ENCODE peak calls at places on chromosomes 13 and 19, in eight cellular contexts. Q is lower leg skin; I is GM12865; C is CD4-positive, alpha-beta memory T cell; P is foreskin fibroblast; V is GM23248; N is upper lobe of left lung; R is adipocyte. T is an unnamed sample.
A peak's percentile ranks its signal among the peaks of the same experiment; 100 is the strongest.

GRCh38 chr19:31560021-31560770 is 211.0 kb upstream of the TSHZ3 start:
- DNase-seq in P (no peak), N (no peak), C (no peak), I (no peak), Q (peak; percentile 75), V (peak; percentile 15), R (no peak), T (no peak)

GRCh38 chr13:99908129-99908805 is 63.3 kb downstream of the ZIC5 start:
- DNase-seq in V (no peak), Q (no peak), N (no peak), R (peak; percentile 30), P (no peak), C (no peak), I (no peak), T (no peak)

GRCh38 chr19:19539738-19540703 is 2.0 kb downstream of the CILP2 start:
- DNase-seq in Q (peak; percentile 90), V (peak; percentile 77), I (peak; percentile 74), P (peak; percentile 92), N (peak; percentile 94), C (peak; percentile 43), R (peak; percentile 56), T (peak; percentile 26)

GRCh38 chr19:20238025-20238623 is 71.1 kb downstream of the ZNF486 start:
- DNase-seq in R (peak; percentile 94), I (peak; percentile 71), P (peak; percentile 91), N (peak; percentile 77), V (peak; percentile 96), Q (peak; percentile 96), C (peak; percentile 85), T (no peak)

GRCh38 chr13:95784891-95785290 is 108.0 kb downstream of the DNAJC3 start:
- DNase-seq in P (peak; percentile 36), R (peak; percentile 6), Q (no peak), N (no peak), I (no peak), V (peak; percentile 31), C (no peak), T (no peak)

GRCh38 chr13:75959861-75960481 is 323.8 kb downstream of the LMO7 start:
- DNase-seq in P (no peak), V (no peak), C (no peak), R (no peak), Q (no peak), I (no peak), N (no peak), T (no peak)

GRCh38 chr13:75437582-75438318 is 44.2 kb downstream of the TBC1D4 start:
- DNase-seq in Q (no peak), I (no peak), R (peak; percentile 17), P (peak; percentile 58), C (no peak), N (no peak), V (peak; percentile 47), T (no peak)

GRCh38 chr13:34657716-34658115 is 284.4 kb upstream of the NBEA start:
- DNase-seq in I (no peak), R (no peak), C (no peak), Q (no peak), N (no peak), P (peak; percentile 43), V (peak; percentile 77), T (no peak)

GRCh38 chr19:3458595-3459284 is 21.6 kb downstream of the SMIM24 start:
- DNase-seq in V (peak; percentile 70), P (peak; percentile 48), I (no peak), C (no peak), R (no peak), N (peak; percentile 74), Q (no peak), T (no peak)

GRCh38 chr19:34500656-34501120 is 19.1 kb downstream of the WTIP start:
- DNase-seq in C (no peak), P (no peak), V (no peak), I (no peak), Q (peak; percentile 80), N (no peak), R (no peak), T (no peak)

GRCh38 chr19:38634757-38635482 is 12.5 kb upstream of the ACTN4 start:
- DNase-seq in N (no peak), P (peak; percentile 82), C (peak; percentile 71), R (peak; percentile 88), I (peak; percentile 72), Q (peak; percentile 95), V (peak; percentile 67), T (peak; percentile 35)

DNA sequence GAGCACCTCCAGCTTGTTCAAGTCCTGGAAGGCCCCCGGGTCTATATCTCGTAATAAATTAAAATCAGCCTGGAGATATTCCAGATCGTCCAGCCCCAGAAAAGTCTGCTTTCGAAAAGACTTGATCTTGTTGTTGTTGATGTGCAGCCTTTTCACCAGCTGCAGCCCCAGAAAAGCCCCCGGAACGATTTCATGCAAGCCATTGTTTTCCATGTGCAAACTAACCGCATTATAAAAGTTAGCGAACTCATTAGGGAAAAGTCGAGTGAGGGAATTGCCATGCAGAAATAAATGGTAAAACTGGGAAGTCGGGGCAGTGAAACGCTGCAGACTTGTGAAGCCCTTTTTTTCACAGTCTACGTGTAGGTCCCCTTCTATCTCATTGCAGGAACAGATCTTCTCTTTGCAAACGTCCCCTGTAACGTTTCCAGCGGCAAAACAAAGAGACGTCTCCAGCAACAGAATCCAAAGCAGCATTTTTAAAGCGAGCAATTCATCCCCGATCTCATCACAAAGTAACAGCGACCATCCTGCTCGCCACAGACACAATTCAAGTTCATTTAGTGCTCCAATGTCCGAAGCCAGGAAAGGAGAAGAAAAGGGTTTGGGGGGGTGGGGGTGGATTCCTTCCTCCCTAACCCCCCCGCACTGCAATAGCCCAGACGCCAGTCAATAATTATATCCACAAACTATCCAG is 1.1 kb downstream of the SLITRK1 start:
- DNase-seq in N (no peak), C (no peak), V (no peak), P (peak; percentile 8), Q (no peak), I (no peak), R (peak; percentile 18), T (no peak)
- H3K4me3 ChIP-seq in N (no peak overlapping the region), C (no peak overlapping the region), V (no peak overlapping the region), P (peak overlapping the region; percentile 13), Q (no peak overlapping the region), I (no peak overlapping the region), R (peak overlapping the region; percentile 69), T (no peak overlapping the region)

GRCh38 chr19:35719402-35720162 is 1.8 kb downstream of the KMT2B start:
- DNase-seq in Q (no peak), N (peak; percentile 78), V (no peak), P (no peak), R (no peak), C (no peak), I (no peak), T (no peak)
- H3K4me3 ChIP-seq in Q (no peak overlapping the region), N (peak overlapping the region; percentile 90), V (peak overlapping the region; percentile 89), P (peak overlapping the region; percentile 85), R (peak overlapping the region; percentile 92), C (no peak overlapping the region), I (peak overlapping the region; percentile 85), T (no peak overlapping the region)

GRCh38 chr19:58500242-58500641 is 11.6 kb downstream of the SLC27A5 start:
- DNase-seq in N (no peak), Q (no peak), P (no peak), C (no peak), V (no peak), R (no peak), I (no peak), T (no peak)
- H3K4me3 ChIP-seq in N (peak overlapping the region; percentile 73), Q (no peak overlapping the region), P (peak overlapping the region; percentile 76), C (no peak overlapping the region), V (no peak overlapping the region), R (peak overlapping the region; percentile 91), I (no peak overlapping the region), T (peak overlapping the region; percentile 92)

GRCh38 chr19:46040952-46041500 is at the start of gene IGFL4:
- DNase-seq in C (no peak), V (no peak), R (no peak), I (no peak), P (no peak), N (no peak), Q (no peak), T (no peak)

GRCh38 chr19:46042252-46042883 is 1.6 kb upstream of the IGFL4 start:
- DNase-seq in P (no peak), Q (no peak), R (no peak), I (no peak), V (no peak), C (no peak), N (no peak), T (no peak)

GRCh38 chr19:46040125-46040524 is 677 bp downstream of the IGFL4 start:
- DNase-seq in P (no peak), Q (no peak), I (no peak), N (peak; percentile 14), R (no peak), C (no peak), V (no peak), T (no peak)

GRCh38 chr19:46043519-46043918 is 2.7 kb upstream of the IGFL4 start:
- DNase-seq in R (no peak), C (no peak), I (no peak), Q (no peak), N (no peak), P (no peak), V (no peak), T (no peak)
- H3K4me3 ChIP-seq in R (no peak overlapping the region), C (no peak overlapping the region), I (no peak overlapping the region), Q (no peak overlapping the region), N (no peak overlapping the region), P (no peak overlapping the region), V (no peak overlapping the region), T (no peak overlapping the region)

GRCh38 chr13:112894423-112894672 is 74.7 kb upstream of the MCF2L start:
- DNase-seq in N (peak; percentile 89), Q (no peak), V (no peak), P (no peak), R (no peak), C (no peak), I (no peak), T (no peak)

GRCh38 chr13:112895521-112896465 is 73.2 kb upstream of the MCF2L start:
- DNase-seq in P (no peak), N (peak; percentile 52), R (no peak), Q (no peak), V (no peak), C (no peak), I (no peak), T (no peak)

GRCh38 chr13:112892759-112893569 is 76.0 kb upstream of the MCF2L start:
- DNase-seq in P (no peak), V (no peak), R (no peak), N (peak; percentile 59), Q (no peak), C (no peak), I (no peak), T (no peak)

GRCh38 chr13:112894673-112895481 is 74.1 kb upstream of the MCF2L start:
- DNase-seq in V (no peak), R (no peak), N (peak; percentile 76), Q (no peak), P (no peak), C (no peak), I (no peak), T (no peak)

DNA sequence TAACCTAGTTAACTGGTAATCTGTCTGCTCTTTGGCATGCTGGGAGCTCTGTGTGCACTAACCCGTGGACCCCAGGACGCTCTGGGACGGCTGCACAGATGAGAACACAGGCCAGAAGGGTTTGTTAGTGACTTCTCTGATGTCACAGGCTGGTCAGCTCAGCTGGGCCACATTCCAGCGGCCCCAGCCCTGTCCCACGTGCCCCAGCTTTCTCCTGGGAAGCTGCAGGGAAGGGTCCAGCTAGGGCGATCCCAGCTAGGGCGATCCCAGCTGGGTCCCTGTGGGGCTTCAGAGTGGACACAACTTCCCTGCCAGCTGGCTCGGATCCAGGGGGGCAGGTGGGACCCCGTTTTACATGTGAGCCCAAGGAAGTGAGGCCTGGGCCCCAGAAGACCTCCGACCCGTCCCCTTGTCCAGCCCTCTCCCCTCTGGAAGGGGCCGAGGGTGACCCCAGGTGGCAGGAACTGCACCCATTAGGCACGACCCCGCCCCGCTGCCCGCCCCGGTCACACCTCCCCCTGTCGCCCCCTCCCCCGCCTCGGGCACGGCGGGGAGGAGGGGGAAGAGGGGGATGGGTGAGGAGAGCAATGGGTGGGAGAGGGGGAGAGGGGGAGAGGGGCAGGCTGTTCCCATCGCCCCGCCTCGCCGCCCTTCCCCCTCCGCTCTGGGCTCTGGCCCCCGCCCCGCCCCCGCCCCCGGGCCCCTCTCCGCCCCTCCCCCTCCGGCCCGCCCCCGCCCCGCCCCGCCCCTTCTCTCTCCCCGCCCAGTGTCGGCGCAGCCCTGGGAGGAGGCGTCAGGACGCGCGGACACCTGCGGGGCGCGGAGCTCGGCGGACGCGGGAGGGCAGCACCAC is 75.2 kb upstream of the MCF2L start:
- DNase-seq in C (no peak), Q (no peak), N (peak; percentile 72), P (peak; percentile 27), I (no peak), V (peak; percentile 33), R (no peak), T (no peak)
- H3K4me3 ChIP-seq in C (no peak overlapping the region), Q (no peak overlapping the region), N (peak overlapping the region; percentile 59), P (no peak overlapping the region), I (no peak overlapping the region), V (no peak overlapping the region), R (no peak overlapping the region), T (no peak overlapping the region)

T was measured in Jurkat, Clone E6-1.